ENCODE peak calls at places on chromosomes 11 and 22, in four cellular contexts. L is HCT116, K is HepG2, I is K562. B is an unnamed sample. For H3K9me3, the result is how much of the 10 kb centered on the place peaks cover.

GRCh38 chr11:60634151-60634550 is 65.3 kb upstream of the MS4A8 start:
- DNase-seq in K (no peak), L (peak), I (peak), B (no peak)

GRCh38 chr11:56977324-56977723 is 11.4 kb upstream of the OR5AK2 start:
- DNase-seq in I (no peak), K (no peak), L (no peak), B (no peak)

GRCh38 chr11:32309541-32310217 is 125.7 kb downstream of the WT1 start:
- DNase-seq in I (no peak), K (no peak), L (no peak), B (no peak)

GRCh38 chr11:83002047-83002446 is 69.7 kb downstream of the RAB30 start:
- DNase-seq in K (no peak), I (no peak), L (no peak), B (no peak)

GRCh38 chr22:49951001-49951677 is 9.4 kb upstream of the PIM3 start:
- DNase-seq in L (no peak), K (no peak), I (peak), B (no peak)

GRCh38 chr11:70067036-70067435 is 11.1 kb upstream of the ANO1 start:
- DNase-seq in K (no peak), L (no peak), I (no peak), B (no peak)

GRCh38 chr11:30917859-30918478 is 331.8 kb upstream of the MPPED2 start:
- DNase-seq in L (peak), I (peak), K (peak), B (peak)

GRCh38 chr11:46382644-46383403 is 1.4 kb downstream of the MDK start:
- DNase-seq in I (no peak), K (peak), L (no peak), B (no peak)

GRCh38 chr11:114307524-114308203 is 11.5 kb downstream of the NNMT start:
- DNase-seq in I (no peak), K (peak), L (no peak), B (no peak)

GRCh38 chr11:115886111-115886733 is 382.0 kb upstream of the CADM1 start:
- DNase-seq in L (no peak), K (no peak), I (no peak), B (no peak)

GRCh38 chr22:35947794-35948425 is 80.7 kb downstream of the RBFOX2 start:
- DNase-seq in K (no peak), I (no peak), L (no peak), B (no peak)

GRCh38 chr11:73240190-73240781 is 22.2 kb downstream of the P2RY2 start:
- DNase-seq in K (no peak), I (no peak), L (no peak), B (no peak)

GRCh38 chr11:103907548-103908455 is 128.6 kb upstream of the DDI1 start:
- DNase-seq in K (no peak), L (no peak), I (no peak), B (no peak)

GRCh38 chr11:103659138-103659734 is 377.2 kb upstream of the DDI1 start:
- DNase-seq in L (peak), I (no peak), K (no peak), B (no peak)

GRCh38 chr11:199782-200181 is 6.9 kb downstream of the SCGB1C1 start:
- DNase-seq in I (no peak), K (no peak), L (no peak), B (no peak)

GRCh38 chr11:33015621-33016551 is at the start of gene DEPDC7:
- DNase-seq in I (peak), L (peak), K (peak), B (no peak)

GRCh38 chr22:41915035-41915782 is at the start of gene SHISA8:
- DNase-seq in I (no peak), L (no peak), K (no peak), B (no peak)

GRCh38 chr11:2428322-2428795 is 16.0 kb downstream of the TRPM5 start:
- DNase-seq in I (peak), K (peak), L (peak), B (peak)

GRCh38 chr11:62146476-62147200 is 22.8 kb downstream of the INCENP start:
- DNase-seq in I (no peak), L (no peak), K (no peak), B (no peak)

GRCh38 chr11:73149105-73149504 is 7.0 kb upstream of the FCHSD2 start:
- DNase-seq in I (no peak), K (no peak), L (no peak), B (no peak)

GRCh38 chr11:57219021-57219627 is 17.9 kb downstream of the APLNR start:
- DNase-seq in L (no peak), K (no peak), I (no peak), B (no peak)

GRCh38 chr11:40241524-40242037 is 1217.9 kb downstream of the LRRC4C start:
- DNase-seq in I (no peak), L (no peak), K (no peak), B (no peak)

GRCh38 chr11:37973926-37974325 is 1375.9 kb upstream of the RAG2 start:
- DNase-seq in K (no peak), I (no peak), L (no peak), B (no peak)

GRCh38 chr11:82315093-82315492 is 418.6 kb downstream of the FAM181B start:
- DNase-seq in K (peak), I (no peak), L (no peak), B (no peak)

GRCh38 chr11:47856186-47856585 is 8.0 kb upstream of the NUP160 start:
- DNase-seq in L (no peak), K (no peak), I (no peak), B (no peak)

GRCh38 chr11:17498058-17498457 is 21.4 kb upstream of the ABCC8 start:
- DNase-seq in K (no peak), I (no peak), L (peak), B (no peak)

GRCh38 chr11:85590848-85591483 is 36.2 kb downstream of the DLG2 start:
- DNase-seq in K (peak), L (peak), I (no peak), B (peak)

GRCh38 chr11:112300094-112300786 is 39.6 kb upstream of the PLET1 start:
- DNase-seq in I (no peak), K (no peak), L (no peak), B (no peak)

GRCh38 chr11:17734418-17734911 is at the start of gene KCNC1:
- DNase-seq in K (no peak), L (no peak), I (peak), B (no peak)

GRCh38 chr11:61280883-61281580 is 14.1 kb downstream of the VWCE start:
- DNase-seq in K (no peak), I (no peak), L (no peak), B (no peak)

GRCh38 chr11:77191823-77192495 is 63.9 kb downstream of the MYO7A start:
- DNase-seq in K (peak), L (peak), I (peak), B (peak)

GRCh38 chr11:112355726-112356125 is 95.1 kb upstream of the PLET1 start:
- DNase-seq in I (peak), L (peak), K (no peak), B (no peak)

GRCh38 chr22:46008291-46008690 is 31.3 kb upstream of the WNT7B start:
- DNase-seq in K (no peak), I (no peak), L (no peak), B (no peak)

DNA sequence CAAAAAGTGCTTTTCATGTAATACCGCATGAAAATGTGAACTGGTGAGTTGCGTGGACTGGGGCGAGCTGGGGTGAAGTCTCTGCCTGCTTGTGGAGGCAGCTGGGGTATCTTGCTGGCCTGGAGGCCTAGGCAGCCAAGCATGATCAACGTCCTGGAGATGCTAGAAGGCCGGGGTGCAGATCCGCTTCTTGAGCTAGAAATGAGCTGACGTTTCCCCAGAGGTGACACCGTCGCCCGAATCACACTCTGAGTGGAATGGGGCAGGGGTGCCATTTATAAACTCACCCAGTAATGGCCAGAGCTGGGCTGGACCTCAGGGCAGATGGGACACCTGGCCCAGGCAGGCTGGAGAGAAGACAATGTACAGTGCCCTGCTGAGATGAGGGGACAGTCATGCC is 1513.0 kb downstream of the TBC1D22A start:
- DNase-seq in I (no peak), K (no peak), L (no peak), B (no peak)
- H3K9me3 ChIP-seq in I (under half), K (under half), L (under half), B (under half)

GRCh38 chr22:48568736-48569330 is 1258.8 kb downstream of the BRD1 start:
- DNase-seq in K (no peak), I (no peak), L (no peak), B (no peak)

GRCh38 chr22:48567213-48567975 is 1260.3 kb downstream of the BRD1 start:
- DNase-seq in K (no peak), I (no peak), L (no peak), B (no peak)

GRCh38 chr22:48564995-48565394 is 1262.7 kb downstream of the BRD1 start:
- DNase-seq in K (no peak), I (no peak), L (no peak), B (no peak)

GRCh38 chr22:48565901-48566501 is 1261.7 kb downstream of the BRD1 start:
- DNase-seq in I (no peak), L (no peak), K (no peak), B (no peak)

DNA sequence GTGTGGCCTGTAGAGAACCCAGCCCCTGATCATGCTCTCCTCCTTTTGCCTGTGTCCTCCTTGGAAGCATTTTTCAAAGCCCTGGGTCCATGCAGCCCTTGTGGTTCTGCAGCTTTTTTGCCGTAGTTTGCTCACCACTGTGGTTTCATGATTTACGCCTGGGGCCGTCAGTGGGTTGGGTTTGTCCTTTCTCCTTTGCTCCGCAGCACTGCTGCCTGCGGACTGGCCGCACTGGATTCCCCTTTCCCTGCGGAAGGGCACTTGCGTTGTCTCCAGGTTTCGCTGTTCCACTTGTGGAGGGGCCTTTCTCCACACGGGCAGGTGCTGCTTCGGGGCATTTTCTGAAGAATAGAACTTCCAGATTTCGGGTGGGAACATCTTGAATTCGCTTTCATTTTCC is 1260.9 kb downstream of the BRD1 start:
- DNase-seq in L (no peak), K (no peak), I (no peak), B (no peak)
- TF ChIP-seq TCF7L2 in L (no peak), K (no peak), I (no peak), B (no peak)

DNA sequence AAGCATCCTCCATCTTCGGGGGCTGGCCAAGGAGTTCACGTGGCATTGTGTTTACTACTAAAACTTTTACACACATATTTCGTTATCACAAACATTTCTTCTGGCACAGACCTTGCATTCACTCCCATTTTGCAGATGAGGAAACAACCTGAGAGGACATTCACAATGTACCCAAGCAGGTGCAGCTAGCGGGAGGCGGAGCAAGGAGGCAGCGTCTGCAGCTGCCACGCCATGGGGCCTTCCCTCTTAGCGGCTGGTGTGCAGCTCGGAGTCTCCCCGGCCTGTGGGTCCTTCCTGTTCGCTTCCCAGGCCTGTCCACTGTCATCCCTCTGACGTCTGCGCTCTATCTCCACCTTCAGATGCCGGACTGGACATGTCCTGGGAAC is 807.8 kb downstream of the TBC1D22A start:
- DNase-seq in L (no peak), I (no peak), K (no peak), B (no peak)
- H3K9me3 ChIP-seq in L (under half), I (under half), K (under half), B (under half)

GRCh38 chr22:48276933-48277867 is 1514.8 kb downstream of the TBC1D22A start:
- DNase-seq in I (no peak), K (no peak), L (no peak), B (no peak)

GRCh38 chr22:48282804-48283203 is 1520.4 kb downstream of the TBC1D22A start:
- DNase-seq in L (no peak), I (no peak), K (no peak), B (no peak)

GRCh38 chr22:48278620-48279464 is 1516.4 kb downstream of the TBC1D22A start:
- DNase-seq in K (no peak), L (no peak), I (no peak), B (no peak)

GRCh38 chr22:48277868-48278581 is 1515.6 kb downstream of the TBC1D22A start:
- DNase-seq in I (no peak), L (no peak), K (no peak), B (no peak)

DNA sequence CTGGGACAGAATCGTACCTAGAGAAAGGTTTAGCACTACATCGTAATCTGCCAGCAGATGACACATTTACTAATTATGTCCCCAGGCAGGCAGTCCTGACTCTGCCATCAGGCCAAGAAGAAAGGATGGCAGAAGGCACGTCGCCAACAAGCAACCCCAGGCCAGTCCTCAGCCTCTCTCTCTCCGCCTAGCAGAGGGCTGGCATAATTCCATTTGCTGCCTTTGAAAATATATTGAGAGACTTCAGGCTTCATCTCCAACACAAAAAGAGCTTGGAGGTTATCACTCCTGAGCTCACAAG is 1517.0 kb downstream of the TBC1D22A start:
- DNase-seq in L (no peak), K (no peak), I (no peak), B (no peak)
- TF ChIP-seq TCF7L2 in L (no peak), K (no peak), I (no peak), B (no peak)

DNA sequence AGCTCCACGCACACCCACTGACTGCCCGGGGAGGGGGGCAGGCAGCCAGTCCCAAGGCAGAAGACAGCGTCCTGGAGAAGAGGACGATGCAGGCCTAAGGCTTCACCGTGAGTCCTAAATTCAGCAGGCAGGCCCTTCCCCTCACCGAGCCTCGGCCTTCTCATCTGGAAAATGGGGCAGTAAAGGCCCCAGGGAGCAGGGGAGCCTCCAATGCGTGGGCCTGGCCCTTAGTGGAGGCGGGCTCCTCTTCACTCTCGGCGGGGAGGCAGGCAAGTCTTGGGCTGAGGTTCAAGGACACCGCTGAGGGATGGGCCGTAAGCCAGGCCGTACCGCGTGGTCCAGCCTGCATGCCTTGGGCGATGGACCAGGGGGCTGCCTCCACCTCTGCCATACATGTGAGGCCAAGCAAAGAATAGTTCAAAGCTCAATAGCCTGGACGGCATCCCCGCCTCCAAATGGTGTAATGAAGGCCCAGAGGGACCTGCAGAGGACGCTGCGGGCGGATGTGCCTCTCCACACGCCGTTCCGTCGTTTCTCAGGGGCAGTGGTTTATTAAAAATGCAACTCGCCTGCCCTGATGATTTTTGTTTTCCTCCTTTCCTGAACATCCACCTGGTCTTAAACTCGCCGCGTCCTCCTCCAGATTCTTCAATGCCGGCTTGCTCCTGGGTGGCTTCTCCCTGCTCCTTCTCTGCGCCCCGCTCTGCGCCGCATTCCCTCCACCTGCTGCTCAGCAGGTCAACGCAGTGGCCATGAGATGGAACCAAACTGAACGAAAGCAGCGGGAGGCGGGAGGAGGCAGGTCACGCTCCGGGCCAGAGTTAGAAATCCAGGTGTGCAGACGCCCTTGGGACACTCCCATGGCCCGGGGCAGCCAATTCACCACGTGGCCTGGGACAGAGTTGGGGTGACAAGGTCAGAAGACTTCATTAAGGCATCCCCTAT is 627.8 kb downstream of the TBC1D22A start:
- DNase-seq in I (no peak), L (no peak), K (no peak), B (no peak)
- H3K9me3 ChIP-seq in I (under half), L (under half), K (under half), B (under half)

GRCh38 chr11:117881217-117881616 is 4.8 kb upstream of the FXYD6 start:
- DNase-seq in K (no peak), L (no peak), I (no peak), B (no peak)
- TF ChIP-seq TCF7L2 in K (no peak), L (no peak), I (no peak), B (no peak)

GRCh38 chr11:8328231-8328794 is 64.6 kb upstream of the LMO1 start:
- DNase-seq in I (no peak), K (no peak), L (no peak), B (no peak)
- H3K9me3 ChIP-seq in I (under half), K (under half), L (under half), B (under half)

B was measured in Panc1.